ENCODE peak calls at places on chromosomes 13 and 19, in nine cellular contexts. L, D, N, X, I, O, U, H and A are unnamed samples.

GRCh38 chr13:31012285-31013024 is 80.0 kb downstream of the TEX26 start:
- DNase-seq in L (no peak), D (no peak), N (no peak), X (peak; percentile 46), I (peak; percentile 10), O (no peak), U (no peak), H (no peak), A (peak; percentile 11)

GRCh38 chr19:6738726-6739389 is 622 bp upstream of the TRIP10 start:
- DNase-seq in L (no peak), D (peak; percentile 44), N (peak; percentile 41), X (peak; percentile 8), I (peak; percentile 75), O (no peak), U (peak; percentile 75), H (no peak), A (no peak)

GRCh38 chr13:110456550-110456949 is 105.0 kb downstream of the RAB20 start:
- DNase-seq in L (no peak), D (no peak), N (no peak), X (no peak), I (no peak), O (no peak), U (no peak), H (no peak), A (no peak)

GRCh38 chr13:31930901-31931522 is 100.6 kb upstream of the FRY start:
- DNase-seq in L (peak; percentile 70), D (no peak), N (no peak), X (no peak), I (no peak), O (no peak), U (no peak), H (no peak), A (no peak)

GRCh38 chr19:6068711-6069110 is 41.6 kb downstream of the RFX2 start:
- DNase-seq in L (no peak), D (no peak), N (no peak), X (no peak), I (peak; percentile 29), O (no peak), U (no peak), H (no peak), A (peak; percentile 43)

GRCh38 chr19:4575267-4575793 is 15.8 kb upstream of the SEMA6B start:
- DNase-seq in L (no peak), D (peak; percentile 69), N (no peak), X (peak; percentile 89), I (peak; percentile 76), O (peak; percentile 59), U (no peak), H (no peak), A (peak; percentile 85)

GRCh38 chr19:31073485-31074221 is 275.6 kb downstream of the TSHZ3 start:
- DNase-seq in L (no peak), D (no peak), N (no peak), X (no peak), I (no peak), O (no peak), U (no peak), H (no peak), A (no peak)

GRCh38 chr13:109383683-109384082 is 402.7 kb downstream of the IRS2 start:
- DNase-seq in L (no peak), D (peak; percentile 90), N (no peak), X (peak; percentile 79), I (no peak), O (no peak), U (no peak), H (no peak), A (no peak)

GRCh38 chr13:79128158-79128557 is 277.9 kb downstream of the RBM26 start:
- DNase-seq in L (peak; percentile 13), D (peak; percentile 92), N (no peak), X (peak; percentile 18), I (no peak), O (no peak), U (no peak), H (no peak), A (peak; percentile 13)

GRCh38 chr13:20945952-20946383 is 43.4 kb upstream of the XPO4 start:
- DNase-seq in L (no peak), D (no peak), N (no peak), X (no peak), I (peak; percentile 19), O (no peak), U (peak; percentile 22), H (no peak), A (no peak)

GRCh38 chr19:49631610-49632192 is 8.2 kb downstream of the RRAS start:
- DNase-seq in L (no peak), D (no peak), N (no peak), X (no peak), I (no peak), O (no peak), U (no peak), H (no peak), A (no peak)

GRCh38 chr13:46698910-46699460 is 98.0 kb downstream of the ESD start:
- DNase-seq in L (no peak), D (no peak), N (no peak), X (peak; percentile 69), I (peak; percentile 39), O (no peak), U (no peak), H (no peak), A (no peak)

GRCh38 chr13:94351292-94352000 is 128.0 kb downstream of the DCT start:
- DNase-seq in L (no peak), D (no peak), N (no peak), X (peak; percentile 92), I (no peak), O (no peak), U (no peak), H (no peak), A (no peak)

GRCh38 chr19:16536130-16536529 is 6.1 kb downstream of the CHERP start:
- DNase-seq in L (no peak), D (no peak), N (no peak), X (no peak), I (no peak), O (no peak), U (no peak), H (no peak), A (no peak)

GRCh38 chr13:60370343-60370742 is 26.7 kb upstream of the TDRD3 start:
- DNase-seq in L (no peak), D (no peak), N (no peak), X (no peak), I (no peak), O (no peak), U (no peak), H (no peak), A (no peak)

GRCh38 chr19:45630463-45630862 is 8.7 kb downstream of the EML2 start:
- DNase-seq in L (peak; percentile 60), D (peak; percentile 97), N (no peak), X (peak; percentile 96), I (no peak), O (no peak), U (no peak), H (no peak), A (peak; percentile 84)

GRCh38 chr13:40564342-40564997 is 102.0 kb downstream of the FOXO1 start:
- DNase-seq in L (peak; percentile 24), D (no peak), N (no peak), X (no peak), I (peak; percentile 47), O (no peak), U (no peak), H (no peak), A (no peak)

GRCh38 chr13:50149932-50150331 is 134.7 kb downstream of the KCNRG start:
- DNase-seq in L (no peak), D (no peak), N (no peak), X (no peak), I (peak; percentile 82), O (no peak), U (no peak), H (no peak), A (peak; percentile 6)

GRCh38 chr19:39974377-39975155 is 3.6 kb downstream of the PSMC4 start:
- DNase-seq in L (no peak), D (no peak), N (no peak), X (no peak), I (no peak), O (no peak), U (no peak), H (no peak), A (no peak)
- H3K4me3 ChIP-seq in L (no peak overlapping the region), D (no peak overlapping the region), N (no peak overlapping the region), X (no peak overlapping the region), I (no peak overlapping the region), O (no peak overlapping the region), U (no peak overlapping the region), H (no peak overlapping the region), A (no peak overlapping the region)

DNA sequence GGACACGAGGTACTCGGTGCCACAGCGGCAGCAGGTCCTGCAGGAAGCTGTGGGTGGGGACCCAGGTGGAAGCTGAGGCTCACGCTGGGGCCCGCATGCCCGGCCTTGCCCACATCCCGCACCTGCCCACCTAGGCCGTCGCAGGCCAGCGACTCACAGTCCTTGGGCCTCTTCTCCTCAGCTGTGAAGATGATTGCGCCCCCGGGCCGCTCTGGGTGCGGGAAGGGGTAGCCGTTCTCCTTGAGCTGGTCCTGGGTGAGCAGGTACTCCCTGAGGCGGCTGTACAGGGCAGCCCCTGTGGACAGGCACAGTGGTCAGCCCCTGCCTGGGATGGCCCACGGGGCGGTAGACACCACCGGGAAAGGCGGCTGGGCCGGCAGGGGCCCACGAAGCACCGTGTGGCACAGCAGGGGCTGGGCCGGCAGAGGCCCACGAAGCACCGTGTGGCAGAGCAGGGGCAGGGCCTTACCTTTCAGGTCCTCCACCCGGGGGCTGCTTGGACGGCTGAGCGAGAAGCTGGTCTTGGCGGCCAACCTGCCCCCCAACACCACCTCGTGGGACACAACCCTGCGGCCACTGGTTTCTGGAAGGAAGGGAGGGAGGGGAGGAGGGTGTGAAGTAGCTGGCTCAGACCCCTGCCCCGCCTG is 6.6 kb upstream of the ATP8B3 start:
- DNase-seq in L (no peak), D (no peak), N (no peak), X (no peak), I (no peak), O (no peak), U (no peak), H (no peak), A (no peak)
- H3K36me3 ChIP-seq in L (peaks cover 6% of the 10 kb centered on the region), D (peaks cover 15% of the 10 kb centered on the region), N (peaks cover 27% of the 10 kb centered on the region), X (peaks cover 60% of the 10 kb centered on the region), I (peaks cover 88% of the 10 kb centered on the region), O (no peaks in the 10 kb centered on the region), U (peaks cover 48% of the 10 kb centered on the region), H (peaks cover 69% of the 10 kb centered on the region), A (peaks cover 3% of the 10 kb centered on the region)

DNA sequence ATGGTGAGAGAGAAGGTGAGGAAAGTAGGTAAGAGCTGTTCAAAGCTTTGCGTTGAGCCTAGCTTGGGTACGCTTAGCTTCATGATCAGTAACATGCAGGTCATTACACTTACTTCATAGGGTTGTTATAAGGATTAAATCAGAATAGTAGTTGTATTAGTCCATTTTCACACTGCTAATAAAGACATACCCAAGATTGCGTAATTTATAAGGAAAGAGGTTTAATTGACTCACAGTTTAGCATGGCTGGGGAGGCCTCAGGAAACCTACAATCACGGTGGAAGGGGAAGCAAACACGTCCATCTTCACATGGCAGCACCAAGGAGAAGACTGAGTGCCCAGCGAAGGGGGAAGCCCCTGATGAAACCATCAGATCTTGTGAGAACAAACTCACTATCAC is 21.9 kb downstream of the GPALPP1 start:
- DNase-seq in L (no peak), D (no peak), N (no peak), X (no peak), I (no peak), O (no peak), U (no peak), H (no peak), A (no peak)
- H3K9me3 ChIP-seq in L (no peaks in the 10 kb centered on the region), D (no peaks in the 10 kb centered on the region), N (no peaks in the 10 kb centered on the region), X (no peaks in the 10 kb centered on the region), I (no peaks in the 10 kb centered on the region), O (no peaks in the 10 kb centered on the region), U (no peaks in the 10 kb centered on the region), H (no peaks in the 10 kb centered on the region), A (no peaks in the 10 kb centered on the region)

DNA sequence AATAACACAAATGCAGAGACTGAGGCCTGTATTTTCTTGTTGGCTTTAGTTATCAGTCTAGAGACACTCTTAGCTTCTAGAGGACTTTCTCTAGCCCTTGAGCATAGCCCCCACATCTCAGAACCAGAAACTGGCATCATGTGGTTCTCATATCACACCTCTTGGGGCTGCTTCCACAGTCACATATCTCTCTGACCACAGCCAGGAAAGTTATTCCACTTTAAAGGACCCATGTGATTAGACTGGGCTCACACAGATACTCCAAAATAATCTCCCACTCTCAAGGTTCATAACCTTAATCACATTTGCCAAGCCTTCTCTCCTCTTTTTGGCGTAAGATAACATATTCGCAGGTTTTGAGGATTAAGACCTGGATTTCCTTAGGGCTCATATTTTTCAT is 846.9 kb upstream of the MIR17HG start:
- DNase-seq in L (no peak), D (no peak), N (no peak), X (no peak), I (no peak), O (no peak), U (no peak), H (no peak), A (no peak)
- H3K4me3 ChIP-seq in L (no peak overlapping the region), D (no peak overlapping the region), N (no peak overlapping the region), X (no peak overlapping the region), I (no peak overlapping the region), O (no peak overlapping the region), U (no peak overlapping the region), H (no peak overlapping the region), A (no peak overlapping the region)